ENCODE peak calls at places on chromosome X, in ten cellular contexts. One of them, this sample, is unnamed.

GRCh38 chrX:16695079-16695676 is 17.3 kb downstream of the CTPS2 start:
- DNase-seq in HCT116: peak; percentile 26
- DNase-seq in HepG2: peak; percentile 29
- DNase-seq in suprapubic skin: no peak
- DNase-seq in GM12891: peak; percentile 8
- DNase-seq in SK-N-SH: peak; percentile 69
- DNase-seq in stomach: peak; percentile 72
- DNase-seq in breast epithelium: no peak
- DNase-seq in GM12892: peak; percentile 29
- DNase-seq in GM12878: no peak
- DNase-seq in this sample: peak; percentile 65

GRCh38 chrX:100447563-100448397 is 37.7 kb upstream of the PCDH19 start:
- DNase-seq in HCT116: peak; percentile 31
- DNase-seq in HepG2: no peak
- DNase-seq in suprapubic skin: no peak
- DNase-seq in GM12891: peak; percentile 16
- DNase-seq in SK-N-SH: peak; percentile 61
- DNase-seq in stomach: no peak
- DNase-seq in breast epithelium: no peak
- DNase-seq in GM12892: peak; percentile 28
- DNase-seq in GM12878: no peak
- DNase-seq in this sample: peak; percentile 38

GRCh38 chrX:12245650-12246645 is 107.7 kb downstream of the FRMPD4 start:
- DNase-seq in HCT116: no peak
- DNase-seq in HepG2: no peak
- DNase-seq in suprapubic skin: no peak
- DNase-seq in GM12891: no peak
- DNase-seq in SK-N-SH: no peak
- DNase-seq in stomach: no peak
- DNase-seq in breast epithelium: no peak
- DNase-seq in GM12892: no peak
- DNase-seq in GM12878: no peak
- DNase-seq in this sample: no peak

GRCh38 chrX:38561126-38561868 is at the start of gene TSPAN7:
- DNase-seq in HCT116: peak; percentile 28
- DNase-seq in HepG2: peak; percentile 46
- DNase-seq in suprapubic skin: peak; percentile 81
- DNase-seq in GM12891: peak; percentile 43
- DNase-seq in SK-N-SH: peak; percentile 89
- DNase-seq in stomach: peak; percentile 86
- DNase-seq in breast epithelium: peak; percentile 53
- DNase-seq in GM12892: peak; percentile 32
- DNase-seq in GM12878: no peak
- DNase-seq in this sample: peak; percentile 86

GRCh38 chrX:153938226-153938786 is 3.5 kb upstream of the NAA10 start:
- DNase-seq in HCT116: no peak
- DNase-seq in HepG2: no peak
- DNase-seq in suprapubic skin: no peak
- DNase-seq in GM12891: no peak
- DNase-seq in SK-N-SH: no peak
- DNase-seq in stomach: no peak
- DNase-seq in breast epithelium: no peak
- DNase-seq in GM12892: no peak
- DNase-seq in GM12878: no peak
- DNase-seq in this sample: no peak

GRCh38 chrX:19649227-19650009 is 134.1 kb upstream of the MAP3K15 start:
- DNase-seq in HCT116: no peak
- DNase-seq in HepG2: no peak
- DNase-seq in suprapubic skin: no peak
- DNase-seq in GM12891: no peak
- DNase-seq in SK-N-SH: no peak
- DNase-seq in stomach: no peak
- DNase-seq in breast epithelium: no peak
- DNase-seq in GM12892: no peak
- DNase-seq in GM12878: no peak
- DNase-seq in this sample: no peak

GRCh38 chrX:152992120-152992519 is 1.8 kb downstream of the PNMA5 start:
- DNase-seq in HCT116: no peak
- DNase-seq in HepG2: no peak
- DNase-seq in suprapubic skin: no peak
- DNase-seq in GM12891: no peak
- DNase-seq in SK-N-SH: no peak
- DNase-seq in stomach: no peak
- DNase-seq in breast epithelium: no peak
- DNase-seq in GM12892: no peak
- DNase-seq in GM12878: no peak
- DNase-seq in this sample: no peak

GRCh38 chrX:8194216-8194615 is 23.1 kb upstream of the VCX2 start:
- DNase-seq in HCT116: no peak
- DNase-seq in HepG2: no peak
- DNase-seq in suprapubic skin: no peak
- DNase-seq in GM12891: no peak
- DNase-seq in SK-N-SH: no peak
- DNase-seq in stomach: no peak
- DNase-seq in breast epithelium: no peak
- DNase-seq in GM12892: no peak
- DNase-seq in GM12878: no peak
- DNase-seq in this sample: no peak

GRCh38 chrX:68462653-68463052 is 29.4 kb upstream of the OPHN1 start:
- DNase-seq in HCT116: peak; percentile 7
- DNase-seq in HepG2: no peak
- DNase-seq in suprapubic skin: no peak
- DNase-seq in GM12891: no peak
- DNase-seq in SK-N-SH: no peak
- DNase-seq in stomach: no peak
- DNase-seq in breast epithelium: no peak
- DNase-seq in GM12892: no peak
- DNase-seq in GM12878: no peak
- DNase-seq in this sample: no peak

GRCh38 chrX:69024931-69025330 is 140.3 kb downstream of the PJA1 start:
- DNase-seq in HCT116: no peak
- DNase-seq in HepG2: no peak
- DNase-seq in suprapubic skin: peak; percentile 82
- DNase-seq in GM12891: no peak
- DNase-seq in SK-N-SH: peak; percentile 41
- DNase-seq in stomach: peak; percentile 78
- DNase-seq in breast epithelium: peak; percentile 56
- DNase-seq in GM12892: no peak
- DNase-seq in GM12878: no peak
- DNase-seq in this sample: peak; percentile 73

GRCh38 chrX:55638933-55639332 is 15.7 kb downstream of the FOXR2 start:
- DNase-seq in HCT116: no peak
- DNase-seq in HepG2: no peak
- DNase-seq in suprapubic skin: no peak
- DNase-seq in GM12891: no peak
- DNase-seq in SK-N-SH: no peak
- DNase-seq in stomach: no peak
- DNase-seq in breast epithelium: no peak
- DNase-seq in GM12892: no peak
- DNase-seq in GM12878: no peak
- DNase-seq in this sample: no peak

GRCh38 chrX:28847423-28847822 is 260.2 kb downstream of the IL1RAPL1 start:
- DNase-seq in HCT116: peak; percentile 67
- DNase-seq in HepG2: no peak
- DNase-seq in suprapubic skin: no peak
- DNase-seq in GM12891: no peak
- DNase-seq in SK-N-SH: no peak
- DNase-seq in stomach: no peak
- DNase-seq in breast epithelium: no peak
- DNase-seq in GM12892: no peak
- DNase-seq in GM12878: no peak
- DNase-seq in this sample: no peak

GRCh38 chrX:40952855-40953254 is 132.4 kb upstream of the USP9X start:
- DNase-seq in HCT116: no peak
- DNase-seq in HepG2: no peak
- DNase-seq in suprapubic skin: no peak
- DNase-seq in GM12891: no peak
- DNase-seq in SK-N-SH: no peak
- DNase-seq in stomach: no peak
- DNase-seq in breast epithelium: no peak
- DNase-seq in GM12892: no peak
- DNase-seq in GM12878: peak; percentile 26
- DNase-seq in this sample: no peak

GRCh38 chrX:12974217-12974796 is 603 bp upstream of the TMSB4X start:
- DNase-seq in HCT116: no peak
- DNase-seq in HepG2: no peak
- DNase-seq in suprapubic skin: peak; percentile 88
- DNase-seq in GM12891: no peak
- DNase-seq in SK-N-SH: peak; percentile 46
- DNase-seq in stomach: peak; percentile 69
- DNase-seq in breast epithelium: peak; percentile 32
- DNase-seq in GM12892: no peak
- DNase-seq in GM12878: no peak
- DNase-seq in this sample: peak; percentile 74

DNA sequence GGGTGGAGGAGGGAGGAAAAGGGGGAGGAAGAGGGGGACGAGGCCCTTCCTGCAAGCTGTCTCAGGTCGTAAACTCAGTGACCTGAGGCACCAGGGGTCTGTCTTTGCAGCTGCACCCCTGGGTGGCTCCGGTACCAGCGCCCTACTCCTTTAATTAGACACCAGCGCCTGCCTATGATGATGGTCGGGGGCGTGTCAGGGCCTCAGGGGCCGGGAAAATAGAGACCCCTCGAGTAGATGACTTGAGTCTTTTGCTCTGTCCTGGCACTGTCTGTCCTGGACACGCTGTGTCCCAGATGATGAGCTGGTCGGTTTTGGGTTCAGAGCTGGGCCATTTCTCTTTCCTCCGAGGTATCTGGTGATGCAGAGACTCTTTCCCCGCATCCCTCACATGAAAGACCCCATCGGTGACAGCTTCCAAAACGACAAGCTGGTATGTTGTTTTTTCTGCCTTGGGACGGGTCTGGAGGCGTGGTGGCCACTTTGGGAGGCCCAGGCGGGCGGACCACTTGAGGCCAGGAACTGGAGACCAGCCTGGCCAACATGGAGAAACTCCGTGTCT is 11.2 kb downstream of the SLC25A6 start:
- DNase-seq in HCT116: no peak
- DNase-seq in HepG2: no peak
- DNase-seq in suprapubic skin: no peak
- DNase-seq in GM12891: no peak
- DNase-seq in SK-N-SH: peak; percentile 51
- DNase-seq in stomach: peak; percentile 25
- DNase-seq in breast epithelium: no peak
- DNase-seq in GM12892: no peak
- DNase-seq in GM12878: no peak
- DNase-seq in this sample: no peak
- TF ChIP-seq POLR2AphosphoS5 in HCT116: no peak
- TF ChIP-seq POLR2AphosphoS5 in HepG2: no peak
- TF ChIP-seq POLR2AphosphoS5 in suprapubic skin: no peak
- TF ChIP-seq POLR2AphosphoS5 in GM12891: peak; percentile 53
- TF ChIP-seq POLR2AphosphoS5 in SK-N-SH: no peak
- TF ChIP-seq POLR2AphosphoS5 in stomach: no peak
- TF ChIP-seq POLR2AphosphoS5 in breast epithelium: no peak
- TF ChIP-seq POLR2AphosphoS5 in GM12892: peak; percentile 50
- TF ChIP-seq POLR2AphosphoS5 in GM12878: peak; percentile 46
- TF ChIP-seq POLR2AphosphoS5 in this sample: peak; percentile 33

DNA sequence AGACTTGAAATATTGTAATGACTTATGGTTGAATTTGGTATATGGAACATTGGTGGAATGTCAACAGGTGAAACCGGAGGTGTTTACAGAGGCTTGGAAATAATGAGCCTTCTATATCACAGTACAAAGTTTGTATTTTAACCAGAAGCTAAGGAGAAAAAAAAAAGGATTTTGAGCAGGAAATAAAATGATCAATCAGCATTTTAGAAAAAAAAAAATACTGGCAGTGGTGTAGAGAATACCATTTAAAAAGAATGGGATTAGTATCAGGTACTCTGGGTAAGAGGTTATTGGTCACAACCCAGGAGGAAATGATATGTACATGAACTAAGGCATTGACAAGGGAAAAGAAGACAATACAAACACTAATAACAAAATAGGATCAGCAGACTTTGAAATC is 587.1 kb upstream of the HTR2C start:
- DNase-seq in HCT116: no peak
- DNase-seq in HepG2: no peak
- DNase-seq in suprapubic skin: no peak
- DNase-seq in GM12891: no peak
- DNase-seq in SK-N-SH: no peak
- DNase-seq in stomach: no peak
- DNase-seq in breast epithelium: no peak
- DNase-seq in GM12892: no peak
- DNase-seq in GM12878: no peak
- DNase-seq in this sample: no peak
- TF ChIP-seq POLR2AphosphoS5 in HCT116: no peak
- TF ChIP-seq POLR2AphosphoS5 in HepG2: no peak
- TF ChIP-seq POLR2AphosphoS5 in suprapubic skin: no peak
- TF ChIP-seq POLR2AphosphoS5 in GM12891: no peak
- TF ChIP-seq POLR2AphosphoS5 in SK-N-SH: no peak
- TF ChIP-seq POLR2AphosphoS5 in stomach: no peak
- TF ChIP-seq POLR2AphosphoS5 in breast epithelium: no peak
- TF ChIP-seq POLR2AphosphoS5 in GM12892: no peak
- TF ChIP-seq POLR2AphosphoS5 in GM12878: no peak
- TF ChIP-seq POLR2AphosphoS5 in this sample: no peak

GRCh38 chrX:108307408-108308085 is 130.7 kb downstream of the COL4A6 start:
- DNase-seq in HCT116: no peak
- DNase-seq in HepG2: peak; percentile 78
- DNase-seq in suprapubic skin: no peak
- DNase-seq in GM12891: no peak
- DNase-seq in SK-N-SH: no peak
- DNase-seq in stomach: peak; percentile 60
- DNase-seq in breast epithelium: no peak
- DNase-seq in GM12892: no peak
- DNase-seq in GM12878: no peak
- DNase-seq in this sample: no peak
- TF ChIP-seq POLR2AphosphoS5 in HCT116: no peak
- TF ChIP-seq POLR2AphosphoS5 in HepG2: no peak
- TF ChIP-seq POLR2AphosphoS5 in suprapubic skin: no peak
- TF ChIP-seq POLR2AphosphoS5 in GM12891: no peak
- TF ChIP-seq POLR2AphosphoS5 in SK-N-SH: no peak
- TF ChIP-seq POLR2AphosphoS5 in stomach: no peak
- TF ChIP-seq POLR2AphosphoS5 in breast epithelium: no peak
- TF ChIP-seq POLR2AphosphoS5 in GM12892: no peak
- TF ChIP-seq POLR2AphosphoS5 in GM12878: no peak
- TF ChIP-seq POLR2AphosphoS5 in this sample: no peak

DNA sequence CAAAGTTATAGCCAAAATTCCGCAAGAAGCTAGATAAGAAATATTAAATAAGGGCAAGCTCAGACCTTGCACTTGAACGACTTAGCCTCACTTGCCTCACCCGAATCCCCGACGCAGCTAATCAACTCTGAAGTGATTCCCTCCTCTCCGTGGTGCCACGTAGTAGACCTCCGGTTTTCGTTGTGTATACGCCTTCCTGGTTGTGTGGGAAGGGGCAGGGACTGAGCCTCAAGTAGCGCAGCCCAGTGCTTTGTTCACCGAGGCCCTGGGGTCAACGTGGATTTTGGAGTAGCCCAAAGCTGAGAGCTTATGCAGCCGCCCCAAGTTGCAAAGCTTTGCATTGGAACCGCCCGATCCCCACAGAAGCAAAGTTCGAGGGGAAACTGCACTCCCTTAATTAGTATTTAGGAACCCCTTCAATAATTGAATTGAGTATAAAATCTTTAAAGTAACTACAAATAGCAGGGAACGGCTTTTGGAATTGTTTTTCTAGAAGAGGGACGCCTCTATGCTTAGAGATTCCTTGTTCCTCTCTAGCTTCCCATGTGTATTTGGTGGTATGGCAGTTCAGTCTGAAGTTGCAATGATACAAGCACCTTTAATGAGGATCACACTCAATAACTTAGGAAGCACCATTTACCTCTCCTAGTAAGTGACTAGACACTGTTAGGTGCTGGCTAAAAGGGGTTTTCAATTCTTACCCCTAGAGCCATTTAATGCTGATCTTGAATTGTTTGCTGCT is 55.7 kb downstream of the LINC00632 start:
- DNase-seq in HCT116: no peak
- DNase-seq in HepG2: no peak
- DNase-seq in suprapubic skin: no peak
- DNase-seq in GM12891: no peak
- DNase-seq in SK-N-SH: no peak
- DNase-seq in stomach: no peak
- DNase-seq in breast epithelium: no peak
- DNase-seq in GM12892: no peak
- DNase-seq in GM12878: no peak
- DNase-seq in this sample: no peak
- TF ChIP-seq POLR2AphosphoS5 in HCT116: no peak
- TF ChIP-seq POLR2AphosphoS5 in HepG2: no peak
- TF ChIP-seq POLR2AphosphoS5 in suprapubic skin: no peak
- TF ChIP-seq POLR2AphosphoS5 in GM12891: no peak
- TF ChIP-seq POLR2AphosphoS5 in SK-N-SH: no peak
- TF ChIP-seq POLR2AphosphoS5 in stomach: no peak
- TF ChIP-seq POLR2AphosphoS5 in breast epithelium: no peak
- TF ChIP-seq POLR2AphosphoS5 in GM12892: no peak
- TF ChIP-seq POLR2AphosphoS5 in GM12878: no peak
- TF ChIP-seq POLR2AphosphoS5 in this sample: no peak